ENCODE peak calls at places on chromosomes 13 and 19, in eight cellular contexts. J, F, C, Y, A, M, U and G are unnamed samples.
A peak's percentile ranks its signal among the peaks of the same experiment; 100 is the strongest.

GRCh38 chr13:42215578-42216421 is 56.2 kb upstream of the AKAP11 start:
- DNase-seq in J (no peak), F (no peak), C (peak; percentile 12), Y (no peak), A (peak; percentile 55), M (no peak), U (no peak), G (no peak)

GRCh38 chr13:37656247-37656940 is 57.8 kb upstream of the POSTN start:
- DNase-seq in J (no peak), F (no peak), C (no peak), Y (no peak), A (no peak), M (no peak), U (no peak), G (no peak)

GRCh38 chr13:50412046-50412617 is 396.9 kb downstream of the KCNRG start:
- DNase-seq in J (no peak), F (no peak), C (no peak), Y (no peak), A (no peak), M (no peak), U (no peak), G (no peak)

GRCh38 chr19:21505459-21506393 is at the start of gene ZNF429:
- DNase-seq in J (peak; percentile 85), F (peak; percentile 85), C (peak; percentile 92), Y (peak; percentile 92), A (peak; percentile 31), M (peak; percentile 96), U (peak; percentile 96), G (peak; percentile 96)

GRCh38 chr13:97192166-97192565 is 30.0 kb upstream of the MBNL2 start:
- DNase-seq in J (no peak), F (no peak), C (no peak), Y (no peak), A (peak; percentile 13), M (no peak), U (no peak), G (no peak)

GRCh38 chr19:49793561-49793840 is 19.6 kb downstream of the FUZ start:
- DNase-seq in J (no peak), F (no peak), C (no peak), Y (no peak), A (no peak), M (no peak), U (no peak), G (no peak)

GRCh38 chr19:46624958-46625661 is at the start of gene PTGIR:
- DNase-seq in J (no peak), F (no peak), C (no peak), Y (peak; percentile 85), A (no peak), M (peak; percentile 81), U (peak; percentile 96), G (peak; percentile 92)

GRCh38 chr13:46553886-46554855 is 1.2 kb downstream of the LRCH1 start:
- DNase-seq in J (no peak), F (peak; percentile 43), C (peak; percentile 63), Y (peak; percentile 88), A (peak; percentile 79), M (peak; percentile 79), U (peak; percentile 85), G (peak; percentile 74)

GRCh38 chr19:47280183-47280797 is 5.6 kb downstream of the INAFM1 start:
- DNase-seq in J (no peak), F (no peak), C (no peak), Y (no peak), A (peak; percentile 75), M (no peak), U (no peak), G (no peak)

GRCh38 chr19:11091343-11092153 is 2.3 kb downstream of the LDLR start:
- DNase-seq in J (no peak), F (peak; percentile 39), C (peak; percentile 68), Y (no peak), A (peak; percentile 73), M (peak; percentile 66), U (peak; percentile 78), G (peak; percentile 92)

GRCh38 chr13:111492958-111493357 is 172.5 kb downstream of the TEX29 start:
- DNase-seq in J (no peak), F (no peak), C (no peak), Y (no peak), A (no peak), M (no peak), U (no peak), G (no peak)

GRCh38 chr19:13437919-13438618 is 68.2 kb downstream of the CACNA1A start:
- DNase-seq in J (no peak), F (no peak), C (no peak), Y (no peak), A (no peak), M (no peak), U (no peak), G (no peak)

GRCh38 chr13:110415669-110416068 is 108.6 kb downstream of the COL4A2 start:
- DNase-seq in J (peak; percentile 15), F (no peak), C (no peak), Y (no peak), A (peak; percentile 58), M (peak; percentile 34), U (no peak), G (no peak)

GRCh38 chr13:84132491-84132890 is 250.2 kb upstream of the SLITRK1 start:
- DNase-seq in J (no peak), F (no peak), C (no peak), Y (no peak), A (no peak), M (no peak), U (no peak), G (no peak)

GRCh38 chr19:55857149-55857548 is 20.8 kb downstream of the NLRP4 start:
- DNase-seq in J (no peak), F (no peak), C (no peak), Y (no peak), A (no peak), M (no peak), U (no peak), G (no peak)

GRCh38 chr19:5823579-5824281 is 15.8 kb downstream of the FUT6 start:
- DNase-seq in J (no peak), F (no peak), C (peak; percentile 29), Y (no peak), A (peak; percentile 75), M (no peak), U (no peak), G (no peak)
- TF ChIP-seq CTCF in J (peak; percentile 52), F (no peak), C (peak; percentile 33), Y (no peak), A (peak; percentile 61), M (no peak), U (no peak), G (no peak)

DNA sequence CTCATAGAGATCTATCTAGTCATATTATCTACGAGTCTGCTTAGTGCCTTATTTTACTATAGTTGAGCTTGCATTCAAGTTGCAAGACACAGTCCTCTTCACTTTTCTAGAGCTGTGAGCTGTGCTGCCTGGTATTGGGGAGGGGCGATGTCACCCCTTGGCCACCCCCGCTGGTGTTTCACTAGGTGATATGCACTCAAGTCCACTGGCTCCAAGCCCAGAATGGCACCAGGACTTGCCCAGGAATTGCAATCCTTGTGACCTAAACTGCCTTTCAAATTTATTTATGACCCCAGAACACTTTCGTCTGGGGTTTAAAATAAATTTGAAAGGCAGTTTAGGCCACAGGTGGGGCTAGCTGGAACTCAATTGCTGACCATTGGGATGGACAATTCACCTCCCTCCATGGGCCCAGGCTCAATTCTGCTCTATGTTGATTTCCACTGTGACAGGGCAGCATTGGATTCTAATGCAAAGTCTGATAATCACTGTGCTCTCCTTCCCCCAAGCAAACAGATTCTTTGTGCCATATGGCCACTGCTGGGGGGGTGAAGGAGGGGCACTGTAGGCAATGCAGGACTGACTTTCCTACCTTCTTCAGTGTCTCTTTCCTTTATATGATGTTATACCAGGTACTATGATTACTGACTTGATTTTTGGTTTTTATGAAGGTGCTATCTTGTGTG is 1244.2 kb upstream of the MIR17HG start:
- DNase-seq in J (no peak), F (no peak), C (no peak), Y (no peak), A (no peak), M (no peak), U (no peak), G (no peak)
- H3K4me1 ChIP-seq in J (no peaks in the 10 kb centered on the region), F (no peaks in the 10 kb centered on the region), C (no peaks in the 10 kb centered on the region), Y (no peaks in the 10 kb centered on the region), A (no peaks in the 10 kb centered on the region), M (no peaks in the 10 kb centered on the region), U (no peaks in the 10 kb centered on the region), G (no peaks in the 10 kb centered on the region)

DNA sequence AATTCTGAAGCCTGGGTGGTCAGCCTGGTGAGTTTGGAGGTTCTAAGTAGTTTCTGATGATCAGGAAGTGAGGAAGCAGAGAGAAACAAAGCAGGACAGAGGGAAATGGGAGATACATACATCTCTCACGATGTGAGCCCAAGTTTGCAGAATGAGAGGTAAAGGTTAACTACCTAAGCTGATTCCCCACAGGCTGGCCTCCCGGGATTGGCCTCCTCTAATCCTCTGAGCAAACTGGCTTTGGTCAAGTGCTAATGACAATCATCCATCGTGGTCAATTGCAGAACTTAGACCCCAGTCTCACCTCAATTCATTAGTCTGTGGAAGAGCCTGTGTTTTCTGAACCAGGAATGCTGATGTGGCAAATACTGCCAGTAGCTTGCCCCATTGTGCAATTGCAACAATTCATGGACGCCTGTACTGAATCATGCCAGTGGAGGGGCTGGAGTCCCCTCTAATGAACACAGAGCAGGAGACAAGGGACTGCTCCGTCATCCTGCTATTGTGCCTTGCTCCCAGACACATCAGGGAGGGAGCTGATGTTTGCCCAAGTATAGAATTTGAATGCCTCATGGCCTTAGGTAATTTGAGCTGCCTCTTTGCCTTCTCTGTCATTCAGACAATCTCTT is 1256.6 kb downstream of the EFNB2 start:
- DNase-seq in J (peak; percentile 15), F (no peak), C (no peak), Y (no peak), A (no peak), M (no peak), U (no peak), G (no peak)
- TF ChIP-seq CTCF in J (no peak), F (no peak), C (no peak), Y (no peak), A (no peak), M (no peak), U (no peak), G (no peak)

DNA sequence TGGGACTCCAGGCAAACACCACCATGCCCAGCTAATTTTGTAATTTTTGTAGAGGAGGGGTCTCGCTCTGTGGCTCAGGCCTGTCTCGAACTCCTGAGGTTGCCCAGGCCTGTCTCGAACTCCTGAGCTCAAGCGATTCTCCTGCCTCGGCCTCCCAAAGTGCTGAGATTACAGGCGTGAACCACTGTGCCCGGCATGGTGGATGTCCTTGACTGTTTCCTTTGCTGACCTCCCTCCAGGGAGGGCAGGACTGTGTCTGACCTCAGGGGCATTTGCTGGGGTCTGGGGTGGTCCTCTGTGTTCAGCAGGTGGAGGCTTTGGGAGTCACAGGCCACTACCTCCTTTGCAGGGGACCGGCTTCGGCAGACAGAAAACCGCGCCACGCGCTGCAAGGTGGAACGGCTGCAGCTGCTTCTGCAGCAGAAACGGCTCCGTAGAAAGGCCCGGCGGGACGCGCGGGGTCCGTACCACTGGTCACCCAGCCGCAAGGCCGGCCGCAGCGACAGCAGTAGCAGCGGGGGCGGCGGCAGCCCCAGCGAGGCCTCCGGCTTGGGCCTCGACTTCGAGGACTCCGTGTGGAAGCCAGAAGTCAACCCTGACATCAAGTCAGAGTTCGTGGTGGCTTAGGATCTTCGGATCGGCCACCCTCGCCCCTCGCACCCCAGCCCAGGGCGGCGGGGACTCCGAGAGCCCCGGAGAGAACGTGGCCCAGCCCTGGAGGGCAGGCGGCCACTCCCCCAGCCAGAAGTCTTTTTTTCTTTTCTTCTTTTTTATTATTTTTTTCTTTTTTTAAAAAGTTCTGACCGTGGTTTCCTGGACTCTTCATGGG is 8.5 kb downstream of the MIDN start:
- DNase-seq in J (no peak), F (no peak), C (no peak), Y (no peak), A (no peak), M (no peak), U (no peak), G (no peak)
- H3K4me1 ChIP-seq in J (peaks cover 15% of the 10 kb centered on the region), F (peaks cover 80% of the 10 kb centered on the region), C (peaks cover 94% of the 10 kb centered on the region), Y (peaks cover 93% of the 10 kb centered on the region), A (peaks cover 61% of the 10 kb centered on the region), M (peaks cover 94% of the 10 kb centered on the region), U (peaks cover 86% of the 10 kb centered on the region), G (peaks cover 97% of the 10 kb centered on the region)